ENCODE peak calls at places on chromosome 7, in ten cellular contexts. I is lung, B is ascending aorta, D is astrocyte of the cerebellum, R is Caco-2, Z is right lobe of liver, M is coronary artery, U is DND-41, W is fibroblast of pulmonary artery, G is foreskin fibroblast. P is an unnamed sample.

GRCh38 chr7:35993663-35994622 is 159.1 kb upstream of the EEPD1 start:
- DNase-seq in I (no peak), B (no peak), D (no peak), R (no peak), Z (no peak), M (no peak), U (no peak), W (peak), G (peak), P (no peak)

GRCh38 chr7:30164567-30164966 is 29.8 kb downstream of the MTURN start:
- DNase-seq in I (no peak), B (no peak), D (peak), R (peak), Z (no peak), M (no peak), U (no peak), W (peak), G (peak), P (no peak)

GRCh38 chr7:107613948-107614347 is 33.9 kb downstream of the BCAP29 start:
- DNase-seq in I (no peak), B (no peak), D (no peak), R (no peak), Z (no peak), M (no peak), U (no peak), W (peak), G (no peak), P (no peak)

GRCh38 chr7:7228967-7229366 is 46.6 kb downstream of the C1GALT1 start:
- DNase-seq in I (no peak), B (no peak), D (no peak), R (no peak), Z (no peak), M (no peak), U (no peak), W (no peak), G (no peak), P (no peak)

GRCh38 chr7:43041724-43042123 is 70.7 kb upstream of the HECW1 start:
- DNase-seq in I (no peak), B (no peak), D (no peak), R (no peak), Z (no peak), M (no peak), U (no peak), W (no peak), G (no peak), P (no peak)

GRCh38 chr7:65980478-65981250 is 1.3 kb downstream of the GUSB start:
- DNase-seq in I (peak), B (peak), D (no peak), R (no peak), Z (peak), M (no peak), U (peak), W (no peak), G (peak), P (peak)

GRCh38 chr7:40348126-40348728 is 213.4 kb downstream of the SUGCT start:
- DNase-seq in I (no peak), B (no peak), D (no peak), R (no peak), Z (no peak), M (no peak), U (no peak), W (peak), G (no peak), P (no peak)

GRCh38 chr7:7693881-7694280 is 24.5 kb downstream of the RPA3 start:
- DNase-seq in I (no peak), B (no peak), D (peak), R (peak), Z (no peak), M (no peak), U (no peak), W (peak), G (peak), P (no peak)

GRCh38 chr7:1851731-1852531 is 181.9 kb downstream of the ELFN1 start:
- DNase-seq in I (no peak), B (no peak), D (no peak), R (no peak), Z (peak), M (no peak), U (no peak), W (no peak), G (no peak), P (no peak)

GRCh38 chr7:136605532-136606329 is 262.7 kb upstream of the CHRM2 start:
- DNase-seq in I (no peak), B (no peak), D (no peak), R (no peak), Z (no peak), M (no peak), U (no peak), W (no peak), G (no peak), P (no peak)
- H3K4me3 ChIP-seq in I (no peak), B (no peak), D (no peak), R (no peak), Z (no peak), M (no peak), U (no peak), W (no peak), G (no peak), P (no peak)

DNA sequence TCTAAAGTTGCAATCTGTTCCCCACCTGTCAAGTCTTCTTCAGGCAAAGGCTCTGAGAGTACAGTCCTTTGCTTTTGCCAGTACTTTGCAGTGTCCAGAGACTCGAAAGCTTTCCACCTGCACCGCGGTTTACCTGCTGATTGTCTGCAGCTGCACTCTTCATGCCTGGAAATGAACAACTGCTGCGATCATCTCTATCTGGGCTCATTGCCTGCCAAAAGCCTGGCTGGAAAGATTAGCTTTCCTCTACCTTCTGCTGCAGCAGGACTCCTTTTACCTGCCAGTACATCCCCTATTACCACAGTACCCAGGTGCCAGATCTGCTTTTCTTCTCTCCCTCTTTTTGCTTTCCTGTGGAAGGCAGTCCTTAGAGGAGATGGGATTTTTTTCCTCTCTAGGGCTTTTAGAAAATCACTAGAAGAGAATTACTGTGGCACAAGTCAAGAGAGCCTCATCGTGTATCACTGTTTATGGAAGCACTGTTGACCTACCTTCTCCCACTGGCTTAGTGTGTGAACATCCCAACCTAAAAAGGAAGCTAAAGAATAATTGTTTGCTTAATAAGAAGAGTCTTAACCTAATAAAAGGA is 2.2 kb downstream of the STRIP2 start:
- DNase-seq in I (no peak), B (no peak), D (no peak), R (no peak), Z (no peak), M (no peak), U (no peak), W (no peak), G (no peak), P (no peak)
- H3K4me3 ChIP-seq in I (no peak), B (no peak), D (no peak), R (no peak), Z (no peak), M (no peak), U (no peak), W (no peak), G (no peak), P (no peak)

GRCh38 chr7:74254858-74255379 is 720 bp upstream of the RFC2 start:
- DNase-seq in I (no peak), B (no peak), D (no peak), R (no peak), Z (no peak), M (no peak), U (no peak), W (no peak), G (no peak), P (no peak)

GRCh38 chr7:74253975-74254857 is at the start of gene RFC2:
- DNase-seq in I (peak), B (peak), D (peak), R (peak), Z (peak), M (peak), U (peak), W (peak), G (peak), P (peak)

GRCh38 chr7:74253331-74253730 is 868 bp downstream of the RFC2 start:
- DNase-seq in I (no peak), B (no peak), D (no peak), R (no peak), Z (no peak), M (no peak), U (no peak), W (no peak), G (no peak), P (no peak)

GRCh38 chr7:74256446-74257408 is 2.5 kb upstream of the RFC2 start:
- DNase-seq in I (no peak), B (peak), D (peak), R (no peak), Z (no peak), M (no peak), U (no peak), W (peak), G (peak), P (no peak)

GRCh38 chr7:74252893-74253292 is 1.3 kb downstream of the RFC2 start:
- DNase-seq in I (no peak), B (no peak), D (no peak), R (no peak), Z (peak), M (no peak), U (no peak), W (no peak), G (no peak), P (no peak)
- H3K4me3 ChIP-seq in I (no peak), B (no peak), D (no peak), R (no peak), Z (no peak), M (no peak), U (peak), W (no peak), G (no peak), P (no peak)

GRCh38 chr7:80018941-80019808 is 115.5 kb upstream of the GNAI1 start:
- DNase-seq in I (no peak), B (no peak), D (peak), R (peak), Z (peak), M (no peak), U (peak), W (peak), G (peak), P (peak)
- H3K4me3 ChIP-seq in I (no peak), B (no peak), D (no peak), R (no peak), Z (no peak), M (no peak), U (no peak), W (no peak), G (no peak), P (no peak)

GRCh38 chr7:26857170-26857533 is 7.2 kb downstream of the SKAP2 start:
- DNase-seq in I (no peak), B (no peak), D (no peak), R (no peak), Z (no peak), M (no peak), U (no peak), W (no peak), G (no peak), P (no peak)
- H3K4me3 ChIP-seq in I (peak), B (peak), D (no peak), R (no peak), Z (no peak), M (peak), U (no peak), W (peak), G (no peak), P (no peak)

GRCh38 chr7:87215051-87215450 is 4.5 kb downstream of the TMEM243 start:
- DNase-seq in I (no peak), B (no peak), D (no peak), R (no peak), Z (no peak), M (no peak), U (no peak), W (no peak), G (no peak), P (no peak)

GRCh38 chr7:87217983-87218653 is 1.4 kb downstream of the TMEM243 start:
- DNase-seq in I (no peak), B (no peak), D (no peak), R (no peak), Z (no peak), M (no peak), U (no peak), W (no peak), G (no peak), P (no peak)

GRCh38 chr7:87218941-87219544 is 489 bp downstream of the TMEM243 start:
- DNase-seq in I (peak), B (peak), D (no peak), R (peak), Z (peak), M (peak), U (peak), W (peak), G (peak), P (peak)

GRCh38 chr7:87219545-87220025 is at the start of gene TMEM243:
- DNase-seq in I (peak), B (peak), D (no peak), R (peak), Z (peak), M (no peak), U (peak), W (peak), G (peak), P (peak)

DNA sequence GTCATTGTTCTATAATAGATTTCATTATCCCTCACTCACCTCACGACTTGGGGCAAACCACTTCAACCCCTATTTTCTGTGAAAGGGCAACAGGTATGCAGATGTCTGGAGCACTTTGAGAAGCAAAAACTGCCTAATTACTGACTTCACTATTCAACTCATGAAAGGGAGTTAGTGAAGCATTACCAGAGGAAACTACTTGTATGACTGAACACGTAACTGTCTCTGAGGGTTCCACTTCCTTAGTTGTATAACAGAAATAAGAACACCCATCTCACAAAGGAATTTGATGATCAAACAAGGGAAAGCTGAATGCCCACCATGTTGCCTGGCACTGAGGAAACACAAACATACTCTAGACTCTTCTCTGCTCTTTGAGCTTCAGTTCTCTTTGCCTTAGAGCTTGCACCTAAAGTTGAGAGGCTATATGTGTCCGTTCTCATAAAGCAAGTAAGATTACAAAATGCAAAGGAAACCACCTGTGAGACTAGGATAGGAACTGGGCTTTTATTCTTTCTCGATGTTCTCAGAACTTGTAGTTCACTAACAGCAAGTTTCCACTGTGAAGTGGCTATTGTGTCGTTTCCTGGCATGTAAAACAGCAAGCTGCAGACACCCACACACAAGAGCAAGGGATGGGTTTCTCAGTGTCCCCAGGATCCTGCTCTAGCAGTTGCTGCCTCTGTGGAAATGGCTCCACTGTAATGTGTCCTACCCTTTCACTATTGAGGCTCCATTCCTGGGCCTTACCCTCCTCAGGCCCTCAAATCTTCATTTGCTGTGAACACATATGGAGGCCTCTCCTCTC is 2.6 kb downstream of the TMEM243 start:
- DNase-seq in I (no peak), B (no peak), D (no peak), R (no peak), Z (no peak), M (no peak), U (no peak), W (no peak), G (no peak), P (no peak)
- H3K4me3 ChIP-seq in I (no peak), B (no peak), D (no peak), R (no peak), Z (no peak), M (peak), U (peak), W (no peak), G (no peak), P (peak)

DNA sequence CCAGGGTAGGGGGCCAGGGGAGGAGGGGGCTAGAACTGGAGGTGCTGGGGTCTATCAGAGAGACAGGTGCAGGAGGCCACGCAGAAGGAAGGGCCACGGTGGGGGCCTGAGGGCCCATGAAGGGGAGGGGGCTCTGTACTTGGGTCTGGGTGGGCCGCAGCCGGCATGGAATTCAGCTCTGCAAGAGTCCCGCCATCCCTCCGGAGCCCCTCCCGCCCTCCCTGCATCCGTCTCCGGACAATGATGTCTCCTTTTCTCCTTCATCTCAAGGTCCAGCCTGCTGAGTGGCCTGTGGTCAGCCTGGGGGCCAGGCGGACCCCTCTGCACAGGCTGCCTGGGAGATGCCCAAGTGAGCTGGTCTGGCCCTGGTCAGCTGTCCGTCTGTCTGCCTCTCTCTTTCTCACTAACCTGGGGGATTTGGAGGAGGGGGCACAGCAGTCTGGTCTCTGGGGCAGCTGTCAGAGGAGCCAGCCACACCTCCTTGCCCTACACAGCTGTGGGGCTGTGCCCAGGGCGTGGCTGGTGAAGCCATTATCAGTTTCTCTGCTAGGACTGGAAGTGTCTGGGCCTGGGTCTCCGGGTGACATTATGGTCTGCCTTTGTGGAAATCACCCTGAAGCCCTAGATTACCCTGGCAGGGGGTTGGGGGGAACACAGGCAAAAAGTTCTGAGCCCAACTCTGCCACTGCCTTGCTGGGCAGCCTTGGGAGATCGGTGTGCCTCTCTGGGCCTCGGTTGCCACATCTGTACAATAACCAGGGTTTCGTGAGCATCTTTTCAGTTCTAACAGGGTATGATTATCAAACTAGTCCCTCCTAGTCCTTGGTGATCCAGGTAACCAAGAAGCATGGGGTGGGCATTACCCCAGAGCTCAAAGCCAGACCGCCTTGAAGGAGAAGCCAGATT is 19.0 kb upstream of the HSPB1 start:
- DNase-seq in I (no peak), B (no peak), D (no peak), R (no peak), Z (no peak), M (no peak), U (no peak), W (no peak), G (no peak), P (no peak)
- H3K4me3 ChIP-seq in I (no peak), B (peak), D (peak), R (no peak), Z (no peak), M (peak), U (no peak), W (peak), G (no peak), P (no peak)

P was measured in CD8-positive, alpha-beta T cell.